ENCODE peak calls at places on chromosomes 13 and 19, in seven cellular contexts. U is SHP77, Y is ELR, F is nucleus accumbens, M is substantia nigra, Z is astrocyte of the spinal cord, A is left colon. X is an unnamed sample.

GRCh38 chr19:7470540-7471305 is 18.1 kb downstream of the PEX11G start:
- DNase-seq in M (no peak), Z (no peak), F (no peak), Y (no peak), U (no peak), A (no peak), X (no peak)

GRCh38 chr13:96391606-96392005 is 301.7 kb downstream of the HS6ST3 start:
- DNase-seq in M (no peak), F (peak; percentile 30), Z (no peak), Y (no peak), U (no peak), A (no peak), X (no peak)

GRCh38 chr13:75771818-75772217 is 135.7 kb downstream of the LMO7 start:
- DNase-seq in Y (peak; percentile 90), Z (peak; percentile 84), M (no peak), U (no peak), A (no peak), F (no peak), X (peak; percentile 93)

GRCh38 chr13:113495494-113496251 is 5.2 kb upstream of the DCUN1D2 start:
- DNase-seq in Y (no peak), M (no peak), F (no peak), U (no peak), Z (peak; percentile 19), A (no peak), X (peak; percentile 41)

GRCh38 chr19:43780706-43781525 is at the start of gene KCNN4:
- DNase-seq in A (peak; percentile 78), Y (peak; percentile 76), M (no peak), Z (peak; percentile 63), U (no peak), F (no peak), X (peak; percentile 11)

GRCh38 chr19:1945899-1946298 is 4.9 kb downstream of the CSNK1G2 start:
- DNase-seq in U (peak; percentile 70), M (no peak), Z (no peak), F (peak; percentile 3), A (peak; percentile 44), Y (peak; percentile 53), X (no peak)

GRCh38 chr13:47310376-47310775 is 413.5 kb upstream of the HTR2A start:
- DNase-seq in M (no peak), U (peak; percentile 9), Z (no peak), Y (no peak), A (no peak), F (no peak), X (no peak)

GRCh38 chr13:57424379-57424778 is 207.2 kb upstream of the PCDH17 start:
- DNase-seq in A (no peak), Z (no peak), F (no peak), M (no peak), Y (no peak), U (no peak), X (no peak)

GRCh38 chr13:77857810-77858209 is 60.8 kb downstream of the EDNRB start:
- DNase-seq in Y (no peak), Z (no peak), F (no peak), A (no peak), U (no peak), M (no peak), X (no peak)

GRCh38 chr19:2533686-2534085 is 57.8 kb downstream of the GADD45B start:
- DNase-seq in Z (no peak), M (no peak), Y (peak; percentile 55), A (no peak), F (no peak), U (no peak), X (no peak)

GRCh38 chr19:51317968-51318367 is 6.5 kb downstream of the IGLON5 start:
- DNase-seq in M (no peak), Y (no peak), F (no peak), U (no peak), A (no peak), Z (no peak), X (no peak)

GRCh38 chr19:3142938-3143337 is 7.1 kb downstream of the GNA15 start:
- DNase-seq in Y (no peak), Z (no peak), A (no peak), F (no peak), U (no peak), M (no peak), X (no peak)

GRCh38 chr13:102907016-102907756 is 61.4 kb downstream of the ERCC5 start:
- DNase-seq in U (no peak), Y (no peak), A (no peak), Z (no peak), F (no peak), M (no peak), X (no peak)

GRCh38 chr19:1088419-1089066 is 6.6 kb downstream of the POLR2E start:
- DNase-seq in M (no peak), Z (no peak), Y (no peak), U (no peak), F (no peak), A (no peak), X (no peak)

GRCh38 chr13:99289674-99290337 is 17.4 kb downstream of the GPR183 start:
- DNase-seq in M (no peak), Y (no peak), U (no peak), Z (no peak), F (no peak), A (no peak), X (no peak)

GRCh38 chr19:18437481-18438330 is at the start of gene ISYNA1:
- DNase-seq in U (peak; percentile 30), F (no peak), Z (peak; percentile 58), A (peak; percentile 66), Y (peak; percentile 55), M (no peak), X (peak; percentile 30)

GRCh38 chr13:33676700-33677048 is 141.3 kb upstream of the RFC3 start:
- DNase-seq in Y (peak; percentile 61), M (peak; percentile 11), Z (peak; percentile 29), F (no peak), U (peak; percentile 80), A (peak; percentile 47), X (peak; percentile 39)

GRCh38 chr13:91346848-91347211 is 657 bp upstream of the MIR17HG start:
- DNase-seq in A (peak; percentile 36), F (no peak), Y (peak; percentile 17), U (peak; percentile 71), M (no peak), Z (peak; percentile 32), X (no peak)

GRCh38 chr13:61276401-61276800 is 139.2 kb downstream of the PCDH20 start:
- DNase-seq in A (no peak), U (no peak), F (no peak), Y (no peak), M (no peak), Z (no peak), X (peak; percentile 67)

GRCh38 chr19:49930483-49931011 is 1.2 kb upstream of the NUP62 start:
- DNase-seq in Y (peak; percentile 18), U (peak; percentile 53), A (peak; percentile 35), F (no peak), M (no peak), Z (no peak), X (no peak)

GRCh38 chr19:29537601-29538000 is 11.8 kb downstream of the VSTM2B start:
- DNase-seq in M (no peak), Z (no peak), Y (no peak), A (no peak), U (no peak), F (no peak), X (no peak)

GRCh38 chr13:77810430-77810829 is 108.2 kb downstream of the EDNRB start:
- DNase-seq in A (no peak), M (no peak), U (peak; percentile 6), F (no peak), Y (peak; percentile 51), Z (peak; percentile 8), X (no peak)

GRCh38 chr19:3868770-3869456 is at the start of gene ZFR2:
- DNase-seq in U (no peak), Z (no peak), A (no peak), F (peak; percentile 18), M (no peak), Y (peak; percentile 15), X (no peak)

GRCh38 chr13:83839158-83839557 is 43.1 kb downstream of the SLITRK1 start:
- DNase-seq in A (no peak), Y (no peak), F (no peak), Z (no peak), U (no peak), M (no peak), X (peak; percentile 25)

GRCh38 chr13:29849071-29849541 is 1.3 kb downstream of the UBL3 start:
- DNase-seq in Z (no peak), F (no peak), U (peak; percentile 10), Y (peak; percentile 68), M (peak; percentile 1), A (peak; percentile 42), X (peak; percentile 50)

GRCh38 chr19:45305421-45305820 is 17.3 kb downstream of the CKM start:
- DNase-seq in U (no peak), Z (no peak), F (no peak), M (no peak), Y (peak; percentile 31), A (no peak), X (no peak)

GRCh38 chr13:97506511-97506910 is 72.5 kb downstream of the RAP2A start:
- DNase-seq in Z (no peak), M (peak; percentile 2), U (peak; percentile 68), A (no peak), Y (peak; percentile 10), F (no peak), X (no peak)

GRCh38 chr13:101346942-101347728 is 69.2 kb downstream of the NALCN start:
- DNase-seq in U (no peak), Y (peak; percentile 42), Z (peak; percentile 13), F (no peak), A (no peak), M (no peak), X (no peak)

GRCh38 chr19:16067205-16067938 is 8.9 kb upstream of the TPM4 start:
- DNase-seq in Y (peak; percentile 42), F (no peak), U (no peak), Z (peak; percentile 88), A (peak; percentile 74), M (peak; percentile 29), X (no peak)

GRCh38 chr19:41428481-41428859 is 1.3 kb upstream of the B3GNT8 start:
- DNase-seq in Z (no peak), U (no peak), M (no peak), Y (no peak), F (no peak), A (no peak), X (no peak)

GRCh38 chr13:50275392-50276063 is 260.3 kb downstream of the KCNRG start:
- DNase-seq in M (no peak), A (no peak), Z (no peak), F (no peak), Y (no peak), U (peak; percentile 4), X (peak; percentile 68)

GRCh38 chr19:4506449-4507149 is 11.7 kb downstream of the PLIN4 start:
- DNase-seq in Z (peak; percentile 70), Y (peak; percentile 89), A (no peak), M (no peak), F (no peak), U (no peak), X (no peak)

GRCh38 chr19:35046461-35046860 is 4.9 kb downstream of the HPN start:
- DNase-seq in M (no peak), Z (no peak), F (no peak), U (no peak), Y (no peak), A (no peak), X (no peak)

GRCh38 chr13:113089693-113090414 is 15.7 kb upstream of the F7 start:
- DNase-seq in Z (no peak), Y (no peak), A (no peak), M (no peak), F (no peak), U (no peak), X (no peak)